ENCODE peak calls at places on chromosome 21, in six cellular contexts. D is right cardiac atrium, I is cardiac muscle cell, C is ovary, N is small intestine, W is upper lobe of right lung. T is an unnamed sample. For H3K4me1 and H3K27me3, the result is how much of the 10 kb centered on the place peaks cover.

GRCh38 chr21:29233611-29234540 is 64.8 kb upstream of the BACH1 start:
- DNase-seq in D (no peak), I (no peak), C (no peak), N (no peak), W (no peak), T (no peak)

GRCh38 chr21:37263827-37264226 is 3.3 kb downstream of the VPS26C start:
- DNase-seq in D (peak), I (no peak), C (no peak), N (no peak), W (no peak), T (no peak)

GRCh38 chr21:34113842-34114241 is 40.5 kb downstream of the MRPS6 start:
- DNase-seq in D (no peak), I (no peak), C (no peak), N (no peak), W (no peak), T (peak)

GRCh38 chr21:35414511-35415139 is 365.5 kb upstream of the RUNX1 start:
- DNase-seq in D (no peak), I (no peak), C (no peak), N (no peak), W (no peak), T (no peak)

GRCh38 chr21:45123440-45123839 is 49.1 kb downstream of the ADARB1 start:
- DNase-seq in D (no peak), I (no peak), C (no peak), N (no peak), W (no peak), T (no peak)

GRCh38 chr21:46626536-46627302 is 8.8 kb upstream of the PRMT2 start:
- DNase-seq in D (no peak), I (no peak), C (no peak), N (no peak), W (peak), T (no peak)

GRCh38 chr21:44294391-44295162 is 5.3 kb upstream of the PFKL start:
- DNase-seq in D (peak), I (peak), C (peak), N (no peak), W (no peak), T (no peak)

GRCh38 chr21:18369115-18369514 is 34.5 kb downstream of the TMPRSS15 start:
- DNase-seq in D (no peak), I (no peak), C (no peak), N (peak), W (no peak), T (no peak)

GRCh38 chr21:46089285-46089684 is 8.6 kb upstream of the COL6A2 start:
- DNase-seq in D (no peak), I (no peak), C (peak), N (no peak), W (peak), T (no peak)

GRCh38 chr21:19935459-19935858 is 1062.8 kb upstream of the NCAM2 start:
- DNase-seq in D (no peak), I (no peak), C (no peak), N (no peak), W (no peak), T (no peak)

GRCh38 chr21:25647632-25648031 is 8.6 kb downstream of the JAM2 start:
- DNase-seq in D (no peak), I (no peak), C (no peak), N (no peak), W (no peak), T (no peak)

GRCh38 chr21:29949991-29950390 is 10.2 kb upstream of the GRIK1 start:
- DNase-seq in D (no peak), I (no peak), C (no peak), N (no peak), W (no peak), T (no peak)

GRCh38 chr21:27532081-27532480 is 565.2 kb upstream of the ADAMTS5 start:
- DNase-seq in D (no peak), I (peak), C (no peak), N (peak), W (no peak), T (peak)

GRCh38 chr21:46067505-46068201 is 30.3 kb upstream of the COL6A2 start:
- DNase-seq in D (peak), I (no peak), C (peak), N (no peak), W (peak), T (no peak)

GRCh38 chr21:26842976-26843911 is 2.0 kb downstream of the ADAMTS1 start:
- DNase-seq in D (peak), I (peak), C (peak), N (peak), W (peak), T (no peak)

GRCh38 chr21:46052703-46053651 is 44.9 kb upstream of the COL6A2 start:
- DNase-seq in D (no peak), I (peak), C (peak), N (no peak), W (no peak), T (no peak)

GRCh38 chr21:36699026-36699545 is at the start of gene SIM2:
- DNase-seq in D (peak), I (peak), C (no peak), N (no peak), W (peak), T (peak)

GRCh38 chr21:39867198-39867650 is at the start of gene PCP4:
- DNase-seq in D (peak), I (peak), C (peak), N (peak), W (no peak), T (peak)

GRCh38 chr21:34613679-34614442 is 1.1 kb downstream of the RCAN1 start:
- DNase-seq in D (no peak), I (peak), C (no peak), N (no peak), W (no peak), T (no peak)

GRCh38 chr21:17195965-17196364 is 316.9 kb upstream of the CXADR start:
- DNase-seq in D (no peak), I (no peak), C (no peak), N (no peak), W (no peak), T (no peak)

GRCh38 chr21:45109831-45110492 is 35.6 kb downstream of the ADARB1 start:
- DNase-seq in D (no peak), I (no peak), C (no peak), N (no peak), W (no peak), T (no peak)

GRCh38 chr21:45235488-45235887 is 52.2 kb downstream of the POFUT2 start:
- DNase-seq in D (no peak), I (no peak), C (no peak), N (no peak), W (no peak), T (no peak)

GRCh38 chr21:45372732-45373355 is 32.1 kb upstream of the COL18A1 start:
- DNase-seq in D (peak), I (no peak), C (no peak), N (no peak), W (no peak), T (no peak)

GRCh38 chr21:36330904-36331303 is 10.9 kb downstream of the MORC3 start:
- DNase-seq in D (peak), I (peak), C (peak), N (peak), W (no peak), T (peak)

GRCh38 chr21:28127390-28127789 is 865.3 kb downstream of the LTN1 start:
- DNase-seq in D (no peak), I (no peak), C (no peak), N (no peak), W (no peak), T (no peak)

GRCh38 chr21:43289442-43289841 is 120.6 kb downstream of the CRYAA start:
- DNase-seq in D (no peak), I (no peak), C (peak), N (no peak), W (peak), T (no peak)

GRCh38 chr21:17390575-17390974 is 122.3 kb upstream of the CXADR start:
- DNase-seq in D (no peak), I (no peak), C (no peak), N (no peak), W (no peak), T (no peak)

GRCh38 chr21:45336870-45337269 is 49.2 kb upstream of the POFUT2 start:
- DNase-seq in D (peak), I (peak), C (peak), N (peak), W (peak), T (peak)

GRCh38 chr21:15139881-15140280 is 75.1 kb upstream of the NRIP1 start:
- DNase-seq in D (no peak), I (no peak), C (no peak), N (no peak), W (no peak), T (no peak)

GRCh38 chr21:38809170-38809878 is 3.6 kb downstream of the ETS2 start:
- DNase-seq in D (no peak), I (no peak), C (no peak), N (no peak), W (no peak), T (no peak)

GRCh38 chr21:38811257-38811656 is 5.5 kb downstream of the ETS2 start:
- DNase-seq in D (no peak), I (peak), C (no peak), N (no peak), W (no peak), T (no peak)

GRCh38 chr21:38810826-38811164 is 5.1 kb downstream of the ETS2 start:
- DNase-seq in D (no peak), I (no peak), C (no peak), N (no peak), W (no peak), T (no peak)

GRCh38 chr21:38807987-38808386 is 2.3 kb downstream of the ETS2 start:
- DNase-seq in D (no peak), I (no peak), C (no peak), N (no peak), W (no peak), T (no peak)

DNA sequence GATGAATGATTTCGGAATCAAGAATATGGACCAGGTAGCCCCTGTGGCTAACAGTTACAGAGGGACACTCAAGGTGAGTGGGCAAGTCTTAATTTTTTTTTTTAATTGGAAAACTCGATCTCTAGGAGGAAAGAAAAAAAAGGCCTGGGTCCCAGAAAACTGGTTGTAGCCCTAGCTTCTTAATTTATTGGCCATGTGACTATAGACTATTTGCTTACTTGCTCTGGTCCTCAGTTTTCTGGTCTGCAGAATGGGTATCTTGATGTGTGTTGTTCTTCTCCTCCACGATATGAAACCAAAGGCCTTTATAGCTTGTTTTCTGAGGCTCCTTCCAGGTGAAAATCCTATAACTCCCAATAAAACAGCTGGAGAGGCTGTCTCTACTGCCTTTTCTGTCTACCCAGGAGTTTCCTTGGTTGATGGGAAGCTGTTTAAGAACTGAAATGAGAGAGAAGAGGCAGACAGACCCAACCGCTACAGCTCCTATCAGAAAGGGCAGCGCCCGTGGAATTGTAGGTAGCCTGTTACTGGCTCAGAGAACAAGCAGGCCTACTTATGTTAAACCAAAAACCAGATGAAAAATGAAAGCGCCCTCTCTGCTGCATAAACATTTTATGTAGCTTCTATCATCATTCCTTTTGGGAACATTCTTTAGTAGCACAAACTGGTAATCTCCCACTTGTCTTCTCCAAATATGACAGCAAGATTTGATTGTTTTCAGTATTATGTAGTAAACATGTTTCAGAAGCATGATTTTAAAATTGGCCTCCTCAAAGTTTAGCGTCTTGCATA is 4.5 kb downstream of the ETS2 start:
- DNase-seq in D (no peak), I (no peak), C (no peak), N (no peak), W (no peak), T (no peak)
- H3K4me3 ChIP-seq in D (no peak), I (no peak), C (peak), N (peak), W (peak), T (no peak)

GRCh38 chr21:16181024-16181423 is 451.2 kb downstream of the USP25 start:
- DNase-seq in D (no peak), I (peak), C (no peak), N (no peak), W (no peak), T (no peak)
- H3K4me1 ChIP-seq in D (under half), I (under half), C (under half), N (under half), W (under half), T (under half)

DNA sequence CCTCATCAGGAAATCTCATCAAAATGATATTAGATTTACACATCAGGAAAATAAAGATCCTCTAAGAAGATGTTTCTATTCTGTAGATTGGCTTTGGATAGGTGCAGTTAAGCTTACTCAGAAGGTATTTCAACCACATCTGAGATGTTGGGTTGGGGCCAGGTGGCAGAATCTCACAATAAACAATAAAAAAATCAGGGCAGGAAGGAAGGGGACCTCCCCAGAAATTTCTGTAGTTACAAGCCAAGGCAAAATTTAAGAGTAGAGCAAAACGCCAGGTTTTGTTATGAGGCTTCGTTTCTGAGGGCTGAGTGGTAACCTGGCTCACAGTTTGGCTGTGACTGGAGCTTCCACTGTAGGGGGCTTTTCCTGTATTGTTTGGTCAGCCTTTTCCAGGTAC is 84.8 kb downstream of the HUNK start:
- DNase-seq in D (no peak), I (no peak), C (no peak), N (no peak), W (no peak), T (no peak)
- H3K27me3 ChIP-seq in D (under half), I (under half), C (under half), N (under half), W (under half), T (under half)

DNA sequence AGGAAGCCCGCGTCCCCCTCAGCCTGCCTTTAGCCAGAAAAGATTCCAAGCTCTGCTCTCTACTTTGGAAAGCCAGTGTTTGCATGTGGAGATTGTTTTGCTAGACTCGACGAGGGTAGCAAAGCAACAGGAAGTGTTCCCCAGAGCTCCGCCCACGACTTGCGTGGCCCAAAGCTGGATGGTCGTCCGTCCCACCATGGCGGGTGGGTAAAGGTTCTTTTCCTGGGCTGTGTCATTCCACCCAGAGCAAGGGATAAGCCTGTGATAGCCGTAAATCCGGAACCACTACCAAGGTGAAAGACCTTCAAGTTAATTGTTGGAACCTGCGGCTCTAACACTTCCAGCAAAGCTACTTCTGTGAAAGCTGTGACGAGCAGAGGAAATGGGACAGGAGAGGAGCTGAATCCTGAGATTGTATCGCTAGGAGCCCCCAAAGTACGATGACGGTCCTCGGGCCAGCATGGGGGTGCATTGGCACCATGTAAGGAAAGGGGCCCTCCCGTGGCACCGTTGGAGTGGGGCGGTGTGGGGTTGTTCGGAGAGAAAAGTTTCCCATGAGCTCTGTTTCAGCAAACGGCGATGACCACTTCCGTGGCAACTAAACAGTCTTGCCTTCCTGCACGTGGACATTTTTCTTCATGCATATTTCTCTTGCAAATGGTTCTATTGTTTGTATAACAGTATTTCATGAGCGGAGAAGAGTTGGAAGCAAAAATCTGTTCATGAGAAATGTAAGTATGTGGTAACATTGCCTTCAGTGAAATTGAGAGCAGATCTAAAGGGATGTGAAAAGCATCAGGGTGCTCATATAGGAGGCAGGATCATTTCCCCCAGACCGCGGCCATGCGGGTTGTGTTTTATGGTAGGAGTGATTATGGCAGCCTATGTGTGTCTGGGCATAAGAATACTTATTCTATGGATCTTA is 8.3 kb downstream of the MX2 start:
- DNase-seq in D (peak), I (no peak), C (no peak), N (peak), W (peak), T (no peak)
- H3K4me3 ChIP-seq in D (peak), I (peak), C (peak), N (peak), W (peak), T (no peak)

GRCh38 chr21:41709965-41710822 is 56.7 kb downstream of the RIPK4 start:
- DNase-seq in D (no peak), I (no peak), C (no peak), N (peak), W (no peak), T (no peak)
- H3K4me1 ChIP-seq in D (under half), I (under half), C (under half), N (under half), W (under half), T (under half)

GRCh38 chr21:41080485-41080884 is 87.5 kb upstream of the BACE2 start:
- DNase-seq in D (no peak), I (no peak), C (no peak), N (no peak), W (no peak), T (no peak)
- H3K27me3 ChIP-seq in D (under half), I (under half), C (under half), N (under half), W (under half), T (under half)

DNA sequence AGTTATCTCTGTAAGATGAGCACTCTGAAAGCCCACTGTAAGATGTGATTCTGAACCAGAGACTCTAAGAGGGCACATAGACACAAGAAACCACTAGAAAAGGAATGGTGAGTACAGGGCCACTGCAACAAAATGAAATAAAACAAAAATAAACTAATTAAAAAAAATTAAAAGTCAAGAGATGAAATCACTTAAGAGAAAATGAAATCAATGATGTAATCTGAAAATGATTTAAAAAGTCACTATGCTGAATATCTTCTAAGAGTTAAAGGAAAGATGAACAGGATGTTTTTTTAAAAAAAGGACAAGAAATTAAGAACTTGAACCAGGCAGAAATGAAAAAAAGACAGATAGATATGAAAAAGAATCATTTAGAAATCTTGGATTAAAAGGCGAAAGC is 110.6 kb upstream of the OLIG2 start:
- DNase-seq in D (no peak), I (no peak), C (no peak), N (no peak), W (no peak), T (no peak)
- H3K4me3 ChIP-seq in D (no peak), I (no peak), C (no peak), N (no peak), W (no peak), T (no peak)